ENCODE peak calls at places on chromosomes 5 and 9, in four cellular contexts. R, H, D and L are unnamed samples.

GRCh38 chr5:74256947-74257573 is 383.5 kb downstream of the ENC1 start:
- DNase-seq in R (no peak), H (no peak), D (no peak), L (no peak)

GRCh38 chr5:77138981-77139380 is 51.9 kb upstream of the ZBED3 start:
- DNase-seq in R (no peak), H (no peak), D (no peak), L (no peak)

GRCh38 chr9:23962101-23962500 is 136.1 kb upstream of the ELAVL2 start:
- DNase-seq in R (no peak), H (no peak), D (no peak), L (no peak)

GRCh38 chr9:85610074-85610855 is 131.5 kb downstream of the AGTPBP1 start:
- DNase-seq in R (peak), H (no peak), D (no peak), L (no peak)

GRCh38 chr5:172839669-172840068 is 5.6 kb downstream of the ERGIC1 start:
- DNase-seq in R (no peak), H (no peak), D (no peak), L (no peak)

GRCh38 chr9:131899248-131899882 is 159.5 kb upstream of the RAPGEF1 start:
- DNase-seq in R (no peak), H (no peak), D (no peak), L (no peak)

GRCh38 chr9:121700831-121701419 is 49.5 kb downstream of the DAB2IP start:
- DNase-seq in R (no peak), H (peak), D (no peak), L (no peak)

GRCh38 chr9:84932915-84933527 is 263.5 kb downstream of the NTRK2 start:
- DNase-seq in R (no peak), H (no peak), D (no peak), L (no peak)

GRCh38 chr5:132471944-132472343 is 18.6 kb downstream of the IRF1 start:
- DNase-seq in R (no peak), H (no peak), D (no peak), L (peak)

GRCh38 chr5:57037355-57037754 is 85.4 kb upstream of the MIER3 start:
- DNase-seq in R (peak), H (no peak), D (no peak), L (no peak)

GRCh38 chr5:160293901-160294561 is 18.3 kb downstream of the CCNJL start:
- DNase-seq in R (no peak), H (no peak), D (no peak), L (no peak)

GRCh38 chr5:74310386-74310785 is 330.1 kb downstream of the ENC1 start:
- DNase-seq in R (no peak), H (no peak), D (no peak), L (no peak)

GRCh38 chr9:121954477-121955175 is 138.5 kb downstream of the TTLL11 start:
- DNase-seq in R (no peak), H (peak), D (no peak), L (no peak)

GRCh38 chr5:53151713-53152458 is 42.3 kb upstream of the MOCS2 start:
- DNase-seq in R (no peak), H (no peak), D (no peak), L (peak)

GRCh38 chr5:140883927-140884697 is 2.2 kb downstream of the PCDHA13 start:
- DNase-seq in R (no peak), H (no peak), D (no peak), L (no peak)

GRCh38 chr5:140420226-140420570 is 18.6 kb downstream of the ANKHD1 start:
- DNase-seq in R (no peak), H (no peak), D (no peak), L (no peak)

GRCh38 chr9:15211994-15212501 is 95.0 kb downstream of the TTC39B start:
- DNase-seq in R (no peak), H (no peak), D (no peak), L (no peak)

GRCh38 chr5:37043693-37044092 is 167.1 kb downstream of the NIPBL start:
- DNase-seq in R (no peak), H (no peak), D (no peak), L (no peak)

GRCh38 chr5:160312960-160313734 is 783 bp upstream of the CCNJL start:
- DNase-seq in R (peak), H (no peak), D (no peak), L (no peak)

GRCh38 chr5:151612689-151613427 is 21.7 kb upstream of the FAT2 start:
- DNase-seq in R (peak), H (no peak), D (no peak), L (no peak)

GRCh38 chr5:11791777-11792176 is 112.5 kb downstream of the CTNND2 start:
- DNase-seq in R (no peak), H (no peak), D (no peak), L (no peak)

GRCh38 chr9:93022721-93023520 is 35.6 kb upstream of the SUSD3 start:
- DNase-seq in R (no peak), H (no peak), D (no peak), L (no peak)

GRCh38 chr9:83681490-83681889 is 26.3 kb downstream of the UBQLN1 start:
- DNase-seq in R (no peak), H (no peak), D (no peak), L (no peak)

GRCh38 chr5:1751026-1751863 is 48.4 kb downstream of the MRPL36 start:
- DNase-seq in R (no peak), H (peak), D (no peak), L (no peak)

GRCh38 chr5:149273950-149274349 is 2.3 kb downstream of the AFAP1L1 start:
- DNase-seq in R (no peak), H (no peak), D (no peak), L (no peak)

GRCh38 chr5:134138416-134139376 is 24.2 kb downstream of the TCF7 start:
- DNase-seq in R (no peak), H (peak), D (no peak), L (no peak)

GRCh38 chr9:30178586-30178985 is 2205.9 kb upstream of the ACO1 start:
- DNase-seq in R (no peak), H (no peak), D (no peak), L (no peak)

GRCh38 chr5:116557669-116558271 is 16.9 kb downstream of the SEMA6A start:
- DNase-seq in R (peak), H (no peak), D (no peak), L (no peak)

GRCh38 chr5:7325975-7326911 is 69.7 kb upstream of the ADCY2 start:
- DNase-seq in R (no peak), H (no peak), D (no peak), L (no peak)

GRCh38 chr5:100479079-100479688 is 56.0 kb upstream of the FAM174A start:
- DNase-seq in R (no peak), H (no peak), D (no peak), L (no peak)

GRCh38 chr5:150593996-150594395 is 46.5 kb upstream of the SYNPO start:
- DNase-seq in R (no peak), H (no peak), D (no peak), L (no peak)

GRCh38 chr5:150596826-150597225 is 43.6 kb upstream of the SYNPO start:
- DNase-seq in R (no peak), H (no peak), D (no peak), L (no peak)

GRCh38 chr5:150593593-150593992 is 46.9 kb upstream of the SYNPO start:
- DNase-seq in R (no peak), H (no peak), D (no peak), L (peak)

GRCh38 chr5:150596313-150596712 is 44.1 kb upstream of the SYNPO start:
- DNase-seq in R (no peak), H (no peak), D (no peak), L (no peak)

GRCh38 chr5:150595466-150596031 is 44.9 kb upstream of the SYNPO start:
- DNase-seq in R (no peak), H (peak), D (no peak), L (no peak)
- H3K27ac ChIP-seq in R (no peak), H (peak), D (peak), L (no peak)

GRCh38 chr5:10249948-10250803 is at the start of gene CCT5:
- DNase-seq in R (peak), H (peak), D (peak), L (peak)
- TF ChIP-seq POLR2A in R (peak), H (no peak), D (no peak), L (peak)

GRCh38 chr9:109799141-109799540 is 19.1 kb downstream of the PALM2AKAP2 start:
- DNase-seq in R (no peak), H (no peak), D (no peak), L (no peak)

GRCh38 chr9:109802491-109802890 is 22.5 kb downstream of the PALM2AKAP2 start:
- DNase-seq in R (no peak), H (no peak), D (no peak), L (no peak)

GRCh38 chr9:109801484-109801883 is 21.5 kb downstream of the PALM2AKAP2 start:
- DNase-seq in R (no peak), H (peak), D (no peak), L (no peak)

GRCh38 chr9:109797509-109797908 is 17.5 kb downstream of the PALM2AKAP2 start:
- DNase-seq in R (no peak), H (no peak), D (no peak), L (no peak)

DNA sequence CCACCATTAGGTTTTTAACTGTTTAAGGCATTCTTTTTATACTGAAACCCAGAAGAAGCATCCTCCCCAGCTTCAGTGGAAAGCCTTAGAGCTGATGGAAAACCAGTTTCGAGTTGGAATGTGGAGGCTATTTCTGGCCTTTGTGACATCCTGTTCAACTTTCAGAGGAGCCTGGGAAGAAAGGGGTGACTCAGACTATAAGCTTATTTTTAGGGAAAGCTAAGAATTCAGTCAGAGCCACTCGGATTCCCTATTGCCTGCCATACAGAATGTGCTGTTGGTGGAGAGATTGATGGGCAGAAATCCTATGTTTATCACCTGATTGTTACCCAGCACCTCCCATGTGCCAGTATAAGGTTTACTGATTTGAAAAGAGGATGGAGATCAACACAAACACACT is 19.8 kb downstream of the PALM2AKAP2 start:
- DNase-seq in R (no peak), H (no peak), D (no peak), L (no peak)
- H3K4me3 ChIP-seq in R (no peak), H (no peak), D (no peak), L (no peak)

GRCh38 chr5:83741571-83741970 is 20.9 kb upstream of the HAPLN1 start:
- DNase-seq in R (no peak), H (no peak), D (no peak), L (no peak)

GRCh38 chr5:83744851-83745250 is 24.2 kb upstream of the HAPLN1 start:
- DNase-seq in R (no peak), H (no peak), D (no peak), L (no peak)

GRCh38 chr5:83750759-83751158 is 30.1 kb upstream of the HAPLN1 start:
- DNase-seq in R (no peak), H (no peak), D (no peak), L (no peak)

GRCh38 chr5:83742089-83742488 is 21.4 kb upstream of the HAPLN1 start:
- DNase-seq in R (no peak), H (no peak), D (no peak), L (no peak)

DNA sequence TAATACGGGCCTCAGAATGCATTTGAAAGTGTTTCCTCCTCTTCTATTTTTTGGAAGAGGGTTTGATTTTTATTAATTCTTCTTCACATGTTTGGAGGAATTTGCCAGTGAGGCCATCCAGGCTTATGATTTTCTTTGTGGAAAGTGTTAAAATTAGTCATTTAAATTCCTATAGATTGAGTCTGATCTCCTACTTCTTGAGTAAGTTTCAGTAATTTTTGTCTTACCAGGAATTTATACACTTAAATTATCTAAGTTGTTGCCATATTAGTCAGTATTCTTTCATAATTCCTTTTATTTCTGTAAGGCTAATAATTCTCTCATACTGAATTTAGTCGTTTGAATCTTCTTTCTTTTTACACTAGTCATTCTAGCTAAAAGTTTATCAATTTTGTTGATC is 25.2 kb upstream of the HAPLN1 start:
- DNase-seq in R (no peak), H (no peak), D (no peak), L (no peak)
- H3K27ac ChIP-seq in R (no peak), H (no peak), D (no peak), L (no peak)